ENCODE peak calls at places on chromosomes 2 and 18, in four cellular contexts. One of them, this sample, is unnamed.

GRCh38 chr2:238952261-238952924 is 104.5 kb downstream of the TWIST2 start:
- DNase-seq in heart left ventricle: no peak
- DNase-seq in AG04450: no peak
- DNase-seq in fibroblast of the aortic adventitia: peak
- DNase-seq in this sample: no peak

GRCh38 chr2:26805241-26805676 is 19.4 kb downstream of the CENPA start:
- DNase-seq in heart left ventricle: no peak
- DNase-seq in AG04450: peak
- DNase-seq in fibroblast of the aortic adventitia: peak
- DNase-seq in this sample: no peak

GRCh38 chr2:59754336-59754735 is 799.1 kb downstream of the BCL11A start:
- DNase-seq in heart left ventricle: no peak
- DNase-seq in AG04450: no peak
- DNase-seq in fibroblast of the aortic adventitia: no peak
- DNase-seq in this sample: no peak

GRCh38 chr2:120398051-120398960 is 52.4 kb downstream of the INHBB start:
- DNase-seq in heart left ventricle: no peak
- DNase-seq in AG04450: peak
- DNase-seq in fibroblast of the aortic adventitia: peak
- DNase-seq in this sample: no peak

GRCh38 chr18:48787523-48788151 is 163.1 kb downstream of the SMAD7 start:
- DNase-seq in heart left ventricle: peak
- DNase-seq in AG04450: no peak
- DNase-seq in fibroblast of the aortic adventitia: no peak
- DNase-seq in this sample: no peak

GRCh38 chr2:72139871-72140620 is 7.6 kb downstream of the CYP26B1 start:
- DNase-seq in heart left ventricle: no peak
- DNase-seq in AG04450: no peak
- DNase-seq in fibroblast of the aortic adventitia: no peak
- DNase-seq in this sample: no peak

GRCh38 chr2:99140860-99141109 is 722 bp upstream of the C2orf15 start:
- DNase-seq in heart left ventricle: no peak
- DNase-seq in AG04450: no peak
- DNase-seq in fibroblast of the aortic adventitia: no peak
- DNase-seq in this sample: no peak

GRCh38 chr2:230797515-230798495 is 66.9 kb upstream of the ITM2C start:
- DNase-seq in heart left ventricle: no peak
- DNase-seq in AG04450: no peak
- DNase-seq in fibroblast of the aortic adventitia: no peak
- DNase-seq in this sample: peak

GRCh38 chr2:74091391-74091790 is 56.3 kb downstream of the BOLA3 start:
- DNase-seq in heart left ventricle: no peak
- DNase-seq in AG04450: no peak
- DNase-seq in fibroblast of the aortic adventitia: no peak
- DNase-seq in this sample: no peak

GRCh38 chr2:104836837-104837236 is 17.1 kb upstream of the POU3F3 start:
- DNase-seq in heart left ventricle: no peak
- DNase-seq in AG04450: no peak
- DNase-seq in fibroblast of the aortic adventitia: no peak
- DNase-seq in this sample: no peak

GRCh38 chr18:12659904-12660605 is 2.1 kb upstream of the SPIRE1 start:
- DNase-seq in heart left ventricle: no peak
- DNase-seq in AG04450: peak
- DNase-seq in fibroblast of the aortic adventitia: peak
- DNase-seq in this sample: peak

GRCh38 chr2:99878951-99879350 is 263.4 kb downstream of the AFF3 start:
- DNase-seq in heart left ventricle: no peak
- DNase-seq in AG04450: peak
- DNase-seq in fibroblast of the aortic adventitia: no peak
- DNase-seq in this sample: no peak

GRCh38 chr2:43343573-43344304 is 117.3 kb upstream of the ZFP36L2 start:
- DNase-seq in heart left ventricle: peak
- DNase-seq in AG04450: peak
- DNase-seq in fibroblast of the aortic adventitia: peak
- DNase-seq in this sample: no peak

GRCh38 chr2:134120718-134121630 is 132.9 kb upstream of the MGAT5 start:
- DNase-seq in heart left ventricle: peak
- DNase-seq in AG04450: peak
- DNase-seq in fibroblast of the aortic adventitia: peak
- DNase-seq in this sample: peak

GRCh38 chr2:199804831-199805230 is 46.2 kb downstream of the FTCDNL1 start:
- DNase-seq in heart left ventricle: no peak
- DNase-seq in AG04450: no peak
- DNase-seq in fibroblast of the aortic adventitia: no peak
- DNase-seq in this sample: no peak

GRCh38 chr18:76495435-76496199 is 575 bp upstream of the ZNF516 start:
- DNase-seq in heart left ventricle: no peak
- DNase-seq in AG04450: no peak
- DNase-seq in fibroblast of the aortic adventitia: peak
- DNase-seq in this sample: peak

GRCh38 chr18:13688191-13689136 is 37.9 kb downstream of the FAM210A start:
- DNase-seq in heart left ventricle: peak
- DNase-seq in AG04450: no peak
- DNase-seq in fibroblast of the aortic adventitia: no peak
- DNase-seq in this sample: no peak

GRCh38 chr2:195343540-195343939 is 313.5 kb upstream of the SLC39A10 start:
- DNase-seq in heart left ventricle: no peak
- DNase-seq in AG04450: no peak
- DNase-seq in fibroblast of the aortic adventitia: no peak
- DNase-seq in this sample: no peak

GRCh38 chr2:137928547-137929503 is 35.4 kb upstream of the HNMT start:
- DNase-seq in heart left ventricle: no peak
- DNase-seq in AG04450: no peak
- DNase-seq in fibroblast of the aortic adventitia: peak
- DNase-seq in this sample: no peak

GRCh38 chr2:190746971-190747761 is 98.3 kb downstream of the NAB1 start:
- DNase-seq in heart left ventricle: no peak
- DNase-seq in AG04450: peak
- DNase-seq in fibroblast of the aortic adventitia: peak
- DNase-seq in this sample: no peak

GRCh38 chr2:120589782-120590608 is 145.7 kb upstream of the GLI2 start:
- DNase-seq in heart left ventricle: no peak
- DNase-seq in AG04450: peak
- DNase-seq in fibroblast of the aortic adventitia: peak
- DNase-seq in this sample: no peak

GRCh38 chr2:2646312-2647051 is 315.4 kb upstream of the MYT1L start:
- DNase-seq in heart left ventricle: no peak
- DNase-seq in AG04450: no peak
- DNase-seq in fibroblast of the aortic adventitia: no peak
- DNase-seq in this sample: peak

GRCh38 chr2:158486970-158487325 is 30.2 kb downstream of the PKP4 start:
- DNase-seq in heart left ventricle: no peak
- DNase-seq in AG04450: no peak
- DNase-seq in fibroblast of the aortic adventitia: peak
- DNase-seq in this sample: no peak

GRCh38 chr2:196244966-196245365 is 73.6 kb upstream of the STK17B start:
- DNase-seq in heart left ventricle: no peak
- DNase-seq in AG04450: no peak
- DNase-seq in fibroblast of the aortic adventitia: peak
- DNase-seq in this sample: no peak

GRCh38 chr18:26228562-26229260 is 2.5 kb downstream of the TAF4B start:
- DNase-seq in heart left ventricle: no peak
- DNase-seq in AG04450: no peak
- DNase-seq in fibroblast of the aortic adventitia: no peak
- DNase-seq in this sample: no peak

GRCh38 chr2:74816540-74817331 is 17.2 kb upstream of the HK2 start:
- DNase-seq in heart left ventricle: no peak
- DNase-seq in AG04450: no peak
- DNase-seq in fibroblast of the aortic adventitia: no peak
- DNase-seq in this sample: no peak

GRCh38 chr18:10242922-10243680 is 211.3 kb upstream of the APCDD1 start:
- DNase-seq in heart left ventricle: no peak
- DNase-seq in AG04450: no peak
- DNase-seq in fibroblast of the aortic adventitia: no peak
- DNase-seq in this sample: no peak

GRCh38 chr2:121648206-121648605 is 1.1 kb downstream of the CLASP1 start:
- DNase-seq in heart left ventricle: no peak
- DNase-seq in AG04450: no peak
- DNase-seq in fibroblast of the aortic adventitia: no peak
- DNase-seq in this sample: no peak

GRCh38 chr18:48164701-48165100 is 234.2 kb upstream of the SMAD2 start:
- DNase-seq in heart left ventricle: no peak
- DNase-seq in AG04450: no peak
- DNase-seq in fibroblast of the aortic adventitia: no peak
- DNase-seq in this sample: no peak

GRCh38 chr18:75837316-75837715 is 409.8 kb upstream of the SMIM21 start:
- DNase-seq in heart left ventricle: no peak
- DNase-seq in AG04450: no peak
- DNase-seq in fibroblast of the aortic adventitia: no peak
- DNase-seq in this sample: no peak

DNA sequence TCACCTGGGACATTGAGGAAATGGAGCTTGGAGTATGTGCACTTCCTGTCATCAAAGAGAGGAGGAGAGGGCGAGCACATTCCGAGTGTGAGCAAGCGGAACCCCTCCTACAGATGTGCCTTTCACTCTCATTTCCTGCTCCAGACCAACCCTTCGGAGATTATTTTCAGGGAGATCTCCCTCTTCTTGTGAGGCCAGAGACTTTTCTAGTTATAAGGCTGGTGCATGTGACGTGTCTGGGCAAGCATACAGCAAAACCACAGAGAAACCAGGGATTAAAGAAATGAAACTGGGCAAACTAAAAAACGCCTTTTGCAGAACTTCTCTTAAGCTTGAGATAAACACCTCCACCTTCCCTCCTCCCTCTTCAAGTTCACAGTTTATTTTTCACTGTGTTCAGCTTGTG is 409.2 kb upstream of the TCF4 start:
- DNase-seq in heart left ventricle: no peak
- DNase-seq in AG04450: no peak
- DNase-seq in fibroblast of the aortic adventitia: peak
- DNase-seq in this sample: no peak
- TF ChIP-seq CTCF in heart left ventricle: no peak
- TF ChIP-seq CTCF in AG04450: no peak
- TF ChIP-seq CTCF in fibroblast of the aortic adventitia: no peak
- TF ChIP-seq CTCF in this sample: no peak

GRCh38 chr18:36214811-36215210 is 27.5 kb downstream of the MOCOS start:
- DNase-seq in heart left ventricle: no peak
- DNase-seq in AG04450: no peak
- DNase-seq in fibroblast of the aortic adventitia: no peak
- DNase-seq in this sample: no peak

GRCh38 chr18:36215577-36215976 is 28.3 kb downstream of the MOCOS start:
- DNase-seq in heart left ventricle: no peak
- DNase-seq in AG04450: no peak
- DNase-seq in fibroblast of the aortic adventitia: no peak
- DNase-seq in this sample: no peak

GRCh38 chr18:36212978-36213303 is 25.6 kb downstream of the MOCOS start:
- DNase-seq in heart left ventricle: no peak
- DNase-seq in AG04450: no peak
- DNase-seq in fibroblast of the aortic adventitia: no peak
- DNase-seq in this sample: no peak

GRCh38 chr18:36211612-36212065 is 24.3 kb downstream of the MOCOS start:
- DNase-seq in heart left ventricle: no peak
- DNase-seq in AG04450: no peak
- DNase-seq in fibroblast of the aortic adventitia: peak
- DNase-seq in this sample: no peak

DNA sequence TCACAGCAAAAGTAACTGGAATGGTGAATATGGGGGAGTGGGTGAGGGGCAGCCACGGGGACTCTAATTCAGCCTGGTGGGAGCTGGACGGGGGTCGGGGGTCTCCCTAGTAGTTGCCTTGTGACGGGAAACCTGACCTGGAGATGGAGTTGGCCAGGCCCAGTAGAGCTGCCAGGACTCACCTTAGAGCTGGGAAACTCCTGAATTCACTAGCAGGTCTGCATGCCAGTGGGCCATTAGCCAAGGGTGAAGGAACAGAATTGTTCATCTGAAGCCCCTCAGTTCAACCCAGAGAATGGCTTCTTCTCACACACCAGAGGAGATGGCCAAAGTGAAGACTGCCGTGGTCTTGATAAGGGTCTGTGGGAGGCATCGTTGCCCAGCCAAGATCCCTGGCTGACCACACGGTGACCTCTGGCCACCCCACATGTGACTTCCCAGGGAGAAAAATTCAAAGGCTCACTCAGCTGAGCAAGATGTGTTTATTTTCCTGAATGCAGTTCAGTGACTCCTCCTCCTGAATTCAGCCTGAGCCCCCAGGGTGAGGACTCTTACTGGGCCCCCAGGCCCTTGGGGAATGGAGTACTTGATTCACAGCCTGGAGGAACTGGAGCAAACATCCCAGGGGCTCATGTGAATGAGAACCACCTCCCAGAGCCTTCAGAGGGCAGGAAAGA is 25.1 kb downstream of the MOCOS start:
- DNase-seq in heart left ventricle: no peak
- DNase-seq in AG04450: no peak
- DNase-seq in fibroblast of the aortic adventitia: peak
- DNase-seq in this sample: no peak
- TF ChIP-seq CTCF in heart left ventricle: no peak
- TF ChIP-seq CTCF in AG04450: peak
- TF ChIP-seq CTCF in fibroblast of the aortic adventitia: peak
- TF ChIP-seq CTCF in this sample: no peak

DNA sequence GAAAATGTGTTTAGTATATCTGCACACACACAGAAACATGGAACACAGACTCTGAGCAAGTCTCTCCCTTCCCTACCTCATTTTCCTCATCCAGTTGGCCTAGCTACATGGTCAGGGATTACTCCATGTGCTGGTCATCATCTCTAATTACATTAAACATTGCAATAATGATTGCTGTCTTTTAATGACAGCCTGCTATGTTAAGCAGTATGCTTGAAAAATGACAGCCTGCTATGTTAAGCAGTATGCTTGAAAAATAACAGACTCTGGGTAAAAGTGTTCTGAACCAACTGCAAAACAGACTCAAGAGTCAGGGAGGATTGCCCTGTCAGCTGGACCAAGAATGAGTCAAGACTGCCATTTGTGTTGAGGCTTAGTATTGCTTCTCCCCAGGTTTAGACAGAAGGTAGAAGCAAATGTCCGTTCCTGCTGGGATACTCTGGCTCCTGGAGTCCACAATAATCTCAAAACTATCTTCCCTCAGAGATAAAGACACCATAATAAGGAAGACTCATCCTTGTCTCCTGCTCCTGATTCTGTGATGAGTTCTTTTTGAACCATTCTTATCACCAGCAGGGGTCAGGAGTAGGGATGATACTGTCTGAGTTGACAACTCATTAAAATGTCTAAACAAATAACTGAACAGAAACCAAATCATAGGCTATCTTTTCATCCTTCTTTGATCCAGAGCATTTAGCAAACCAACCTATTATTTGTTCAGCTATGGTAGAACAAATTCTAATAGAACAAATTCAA is 57.7 kb downstream of the CCDC93 start:
- DNase-seq in heart left ventricle: no peak
- DNase-seq in AG04450: no peak
- DNase-seq in fibroblast of the aortic adventitia: no peak
- DNase-seq in this sample: no peak
- TF ChIP-seq CTCF in heart left ventricle: no peak
- TF ChIP-seq CTCF in AG04450: peak
- TF ChIP-seq CTCF in fibroblast of the aortic adventitia: no peak
- TF ChIP-seq CTCF in this sample: no peak

GRCh38 chr2:15186118-15186517 is 375.0 kb downstream of the NBAS start:
- DNase-seq in heart left ventricle: no peak
- DNase-seq in AG04450: no peak
- DNase-seq in fibroblast of the aortic adventitia: no peak
- DNase-seq in this sample: no peak

GRCh38 chr2:15184491-15184890 is 376.6 kb downstream of the NBAS start:
- DNase-seq in heart left ventricle: no peak
- DNase-seq in AG04450: no peak
- DNase-seq in fibroblast of the aortic adventitia: no peak
- DNase-seq in this sample: no peak

GRCh38 chr2:15191801-15192200 is 369.3 kb downstream of the NBAS start:
- DNase-seq in heart left ventricle: no peak
- DNase-seq in AG04450: no peak
- DNase-seq in fibroblast of the aortic adventitia: no peak
- DNase-seq in this sample: no peak

GRCh38 chr2:15189236-15189635 is 371.9 kb downstream of the NBAS start:
- DNase-seq in heart left ventricle: no peak
- DNase-seq in AG04450: no peak
- DNase-seq in fibroblast of the aortic adventitia: peak
- DNase-seq in this sample: no peak
- TF ChIP-seq CTCF in heart left ventricle: no peak
- TF ChIP-seq CTCF in AG04450: no peak
- TF ChIP-seq CTCF in fibroblast of the aortic adventitia: no peak
- TF ChIP-seq CTCF in this sample: no peak